ENCODE peak calls at places on chromosomes 4 and X, in ten cellular contexts. Q is kidney; F is activated T-cell treated with anti-CD3 and anti-CD28 coated beads for 48 hours; L is NCI-H1930; B is globus pallidus; O is astrocyte of the spinal cord; I is Right ventricle myocardium superior; Y is aorta; S is astrocyte of the hippocampus; K is CD4-positive, alpha-beta memory T cell. P is an unnamed sample.

GRCh38 chrX:14927391-14927790 is 54.2 kb downstream of the MOSPD2 start:
- DNase-seq in F (no peak), K (no peak), I (no peak), B (no peak), Y (no peak), Q (no peak), O (peak), L (no peak), S (peak), P (no peak)

GRCh38 chr4:113872426-113873260 is 106.8 kb downstream of the ARSJ start:
- DNase-seq in L (no peak), Q (no peak), S (peak), Y (no peak), O (peak), I (no peak), F (no peak), B (no peak), K (no peak), P (no peak)

GRCh38 chr4:126458993-126459392 is 1144.2 kb downstream of the FAT4 start:
- DNase-seq in K (no peak), O (peak), Y (no peak), F (no peak), S (no peak), I (no peak), L (no peak), Q (no peak), B (no peak), P (no peak)

GRCh38 chr4:165502919-165503907 is 124.4 kb downstream of the CPE start:
- DNase-seq in Y (no peak), B (no peak), K (no peak), Q (no peak), O (peak), F (no peak), S (peak), L (no peak), I (no peak), P (no peak)

GRCh38 chrX:145213504-145213903 is 33.8 kb upstream of the SPANXN1 start:
- DNase-seq in L (no peak), O (peak), Q (no peak), F (no peak), I (no peak), B (peak), Y (no peak), K (no peak), S (peak), P (no peak)

GRCh38 chr4:123256006-123256405 is 140.6 kb upstream of the SPRY1 start:
- DNase-seq in L (no peak), O (no peak), I (no peak), Y (no peak), S (no peak), Q (no peak), K (no peak), B (no peak), F (no peak), P (no peak)

GRCh38 chrX:39819921-39820849 is 277.6 kb downstream of the BCOR start:
- DNase-seq in I (peak), L (no peak), Q (no peak), K (no peak), B (no peak), S (no peak), O (no peak), F (no peak), Y (no peak), P (no peak)

GRCh38 chrX:47093248-47093647 is 15.0 kb downstream of the RGN start:
- DNase-seq in L (no peak), B (peak), F (no peak), O (peak), K (peak), Q (no peak), I (no peak), Y (no peak), S (peak), P (no peak)

GRCh38 chr4:105092356-105092755 is 54.3 kb upstream of the TET2 start:
- DNase-seq in L (no peak), I (no peak), B (no peak), Q (no peak), Y (no peak), F (no peak), S (peak), K (no peak), O (peak), P (no peak)

GRCh38 chrX:48590203-48591103 is 6.8 kb upstream of the WDR13 start:
- DNase-seq in L (no peak), F (no peak), B (no peak), I (no peak), Y (no peak), O (no peak), Q (peak), S (no peak), K (no peak), P (no peak)

P was measured in NCI-H1048.